ENCODE peak calls at places on chromosomes 7 and 10, in eight cellular contexts. One of them, this sample, is unnamed.

GRCh38 chr10:44157574-44157973 is 227.3 kb downstream of the CXCL12 start:
- DNase-seq in A549: no peak
- DNase-seq in fibroblast of pulmonary artery: no peak
- DNase-seq in fibroblast of lung: no peak
- DNase-seq in AG04450: no peak
- DNase-seq in Peyer's patch: no peak
- DNase-seq in tibial artery: no peak
- DNase-seq in PC-3: no peak
- DNase-seq in this sample: no peak

GRCh38 chr7:45446195-45446944 is 127.8 kb upstream of the ADCY1 start:
- DNase-seq in A549: no peak
- DNase-seq in fibroblast of pulmonary artery: peak; percentile 3
- DNase-seq in fibroblast of lung: peak; percentile 54
- DNase-seq in AG04450: no peak
- DNase-seq in Peyer's patch: no peak
- DNase-seq in tibial artery: no peak
- DNase-seq in PC-3: peak; percentile 67
- DNase-seq in this sample: no peak

GRCh38 chr10:97388152-97388551 is 13.0 kb downstream of the RRP12 start:
- DNase-seq in A549: no peak
- DNase-seq in fibroblast of pulmonary artery: no peak
- DNase-seq in fibroblast of lung: no peak
- DNase-seq in AG04450: no peak
- DNase-seq in Peyer's patch: no peak
- DNase-seq in tibial artery: no peak
- DNase-seq in PC-3: no peak
- DNase-seq in this sample: no peak

GRCh38 chr7:144407266-144407931 is 3.9 kb upstream of the NOBOX start:
- DNase-seq in A549: no peak
- DNase-seq in fibroblast of pulmonary artery: no peak
- DNase-seq in fibroblast of lung: no peak
- DNase-seq in AG04450: no peak
- DNase-seq in Peyer's patch: no peak
- DNase-seq in tibial artery: no peak
- DNase-seq in PC-3: peak; percentile 21
- DNase-seq in this sample: no peak

GRCh38 chr7:44068054-44068453 is 2.7 kb upstream of the PGAM2 start:
- DNase-seq in A549: no peak
- DNase-seq in fibroblast of pulmonary artery: no peak
- DNase-seq in fibroblast of lung: no peak
- DNase-seq in AG04450: no peak
- DNase-seq in Peyer's patch: no peak
- DNase-seq in tibial artery: peak; percentile 49
- DNase-seq in PC-3: peak; percentile 40
- DNase-seq in this sample: no peak

GRCh38 chr7:3195160-3195559 is 105.9 kb upstream of the SDK1 start:
- DNase-seq in A549: no peak
- DNase-seq in fibroblast of pulmonary artery: no peak
- DNase-seq in fibroblast of lung: no peak
- DNase-seq in AG04450: no peak
- DNase-seq in Peyer's patch: no peak
- DNase-seq in tibial artery: no peak
- DNase-seq in PC-3: no peak
- DNase-seq in this sample: no peak

GRCh38 chr7:29596593-29597178 is 33.1 kb downstream of the PRR15 start:
- DNase-seq in A549: no peak
- DNase-seq in fibroblast of pulmonary artery: peak; percentile 54
- DNase-seq in fibroblast of lung: peak; percentile 50
- DNase-seq in AG04450: no peak
- DNase-seq in Peyer's patch: no peak
- DNase-seq in tibial artery: no peak
- DNase-seq in PC-3: no peak
- DNase-seq in this sample: no peak

GRCh38 chr10:77428776-77429395 is 208.7 kb downstream of the KCNMA1 start:
- DNase-seq in A549: peak; percentile 48
- DNase-seq in fibroblast of pulmonary artery: peak; percentile 61
- DNase-seq in fibroblast of lung: peak; percentile 74
- DNase-seq in AG04450: peak; percentile 60
- DNase-seq in Peyer's patch: no peak
- DNase-seq in tibial artery: peak; percentile 80
- DNase-seq in PC-3: peak; percentile 92
- DNase-seq in this sample: no peak

GRCh38 chr10:6593140-6593740 is 13.2 kb upstream of the PRKCQ start:
- DNase-seq in A549: no peak
- DNase-seq in fibroblast of pulmonary artery: no peak
- DNase-seq in fibroblast of lung: no peak
- DNase-seq in AG04450: no peak
- DNase-seq in Peyer's patch: no peak
- DNase-seq in tibial artery: no peak
- DNase-seq in PC-3: no peak
- DNase-seq in this sample: no peak

GRCh38 chr10:72503694-72504438 is 122.0 kb downstream of the MICU1 start:
- DNase-seq in A549: no peak
- DNase-seq in fibroblast of pulmonary artery: no peak
- DNase-seq in fibroblast of lung: peak; percentile 15
- DNase-seq in AG04450: no peak
- DNase-seq in Peyer's patch: no peak
- DNase-seq in tibial artery: no peak
- DNase-seq in PC-3: no peak
- DNase-seq in this sample: no peak

GRCh38 chr7:80661729-80662128 is 23.3 kb downstream of the CD36 start:
- DNase-seq in A549: no peak
- DNase-seq in fibroblast of pulmonary artery: peak; percentile 10
- DNase-seq in fibroblast of lung: no peak
- DNase-seq in AG04450: no peak
- DNase-seq in Peyer's patch: no peak
- DNase-seq in tibial artery: no peak
- DNase-seq in PC-3: peak; percentile 16
- DNase-seq in this sample: no peak

GRCh38 chr7:86911703-86912102 is 147.8 kb downstream of the ELAPOR2 start:
- DNase-seq in A549: no peak
- DNase-seq in fibroblast of pulmonary artery: no peak
- DNase-seq in fibroblast of lung: no peak
- DNase-seq in AG04450: no peak
- DNase-seq in Peyer's patch: no peak
- DNase-seq in tibial artery: no peak
- DNase-seq in PC-3: peak; percentile 24
- DNase-seq in this sample: no peak

GRCh38 chr7:28853834-28854749 is 104.0 kb downstream of the TRIL start:
- DNase-seq in A549: peak; percentile 91
- DNase-seq in fibroblast of pulmonary artery: peak; percentile 57
- DNase-seq in fibroblast of lung: peak; percentile 52
- DNase-seq in AG04450: no peak
- DNase-seq in Peyer's patch: peak; percentile 89
- DNase-seq in tibial artery: peak; percentile 87
- DNase-seq in PC-3: peak; percentile 87
- DNase-seq in this sample: peak; percentile 87

GRCh38 chr10:74293686-74294365 is 142.8 kb downstream of the ADK start:
- DNase-seq in A549: no peak
- DNase-seq in fibroblast of pulmonary artery: peak; percentile 71
- DNase-seq in fibroblast of lung: peak; percentile 87
- DNase-seq in AG04450: peak; percentile 34
- DNase-seq in Peyer's patch: no peak
- DNase-seq in tibial artery: no peak
- DNase-seq in PC-3: peak; percentile 100
- DNase-seq in this sample: no peak

GRCh38 chr10:98307916-98308315 is 39.9 kb upstream of the LOXL4 start:
- DNase-seq in A549: no peak
- DNase-seq in fibroblast of pulmonary artery: no peak
- DNase-seq in fibroblast of lung: peak; percentile 63
- DNase-seq in AG04450: no peak
- DNase-seq in Peyer's patch: no peak
- DNase-seq in tibial artery: no peak
- DNase-seq in PC-3: no peak
- DNase-seq in this sample: no peak

GRCh38 chr7:119472398-119473038 is 800.5 kb upstream of the KCND2 start:
- DNase-seq in A549: no peak
- DNase-seq in fibroblast of pulmonary artery: no peak
- DNase-seq in fibroblast of lung: no peak
- DNase-seq in AG04450: no peak
- DNase-seq in Peyer's patch: no peak
- DNase-seq in tibial artery: no peak
- DNase-seq in PC-3: no peak
- DNase-seq in this sample: peak; percentile 56

GRCh38 chr10:69802424-69803161 is 887 bp downstream of the COL13A1 start:
- DNase-seq in A549: no peak
- DNase-seq in fibroblast of pulmonary artery: peak; percentile 56
- DNase-seq in fibroblast of lung: peak; percentile 69
- DNase-seq in AG04450: no peak
- DNase-seq in Peyer's patch: no peak
- DNase-seq in tibial artery: peak; percentile 74
- DNase-seq in PC-3: peak; percentile 61
- DNase-seq in this sample: peak; percentile 17

GRCh38 chr10:128274938-128275337 is 148.7 kb upstream of the MKI67 start:
- DNase-seq in A549: no peak
- DNase-seq in fibroblast of pulmonary artery: peak; percentile 12
- DNase-seq in fibroblast of lung: no peak
- DNase-seq in AG04450: no peak
- DNase-seq in Peyer's patch: no peak
- DNase-seq in tibial artery: no peak
- DNase-seq in PC-3: peak; percentile 8
- DNase-seq in this sample: peak; percentile 17

GRCh38 chr7:127803626-127804025 is 151.6 kb downstream of the SND1 start:
- DNase-seq in A549: no peak
- DNase-seq in fibroblast of pulmonary artery: peak; percentile 21
- DNase-seq in fibroblast of lung: peak; percentile 48
- DNase-seq in AG04450: no peak
- DNase-seq in Peyer's patch: no peak
- DNase-seq in tibial artery: no peak
- DNase-seq in PC-3: peak; percentile 12
- DNase-seq in this sample: no peak

GRCh38 chr10:127310932-127311331 is 114.5 kb upstream of the INSYN2A start:
- DNase-seq in A549: no peak
- DNase-seq in fibroblast of pulmonary artery: no peak
- DNase-seq in fibroblast of lung: no peak
- DNase-seq in AG04450: no peak
- DNase-seq in Peyer's patch: no peak
- DNase-seq in tibial artery: no peak
- DNase-seq in PC-3: no peak
- DNase-seq in this sample: no peak

GRCh38 chr7:136998495-136998894 is 130.0 kb downstream of the CHRM2 start:
- DNase-seq in A549: no peak
- DNase-seq in fibroblast of pulmonary artery: peak; percentile 15
- DNase-seq in fibroblast of lung: peak; percentile 45
- DNase-seq in AG04450: peak; percentile 30
- DNase-seq in Peyer's patch: no peak
- DNase-seq in tibial artery: no peak
- DNase-seq in PC-3: peak; percentile 72
- DNase-seq in this sample: no peak

GRCh38 chr7:50787825-50788224 is 5.1 kb upstream of the GRB10 start:
- DNase-seq in A549: no peak
- DNase-seq in fibroblast of pulmonary artery: no peak
- DNase-seq in fibroblast of lung: no peak
- DNase-seq in AG04450: no peak
- DNase-seq in Peyer's patch: no peak
- DNase-seq in tibial artery: no peak
- DNase-seq in PC-3: no peak
- DNase-seq in this sample: peak; percentile 12

GRCh38 chr7:158320328-158320727 is 267.3 kb downstream of the PTPRN2 start:
- DNase-seq in A549: no peak
- DNase-seq in fibroblast of pulmonary artery: no peak
- DNase-seq in fibroblast of lung: no peak
- DNase-seq in AG04450: no peak
- DNase-seq in Peyer's patch: no peak
- DNase-seq in tibial artery: no peak
- DNase-seq in PC-3: no peak
- DNase-seq in this sample: no peak

DNA sequence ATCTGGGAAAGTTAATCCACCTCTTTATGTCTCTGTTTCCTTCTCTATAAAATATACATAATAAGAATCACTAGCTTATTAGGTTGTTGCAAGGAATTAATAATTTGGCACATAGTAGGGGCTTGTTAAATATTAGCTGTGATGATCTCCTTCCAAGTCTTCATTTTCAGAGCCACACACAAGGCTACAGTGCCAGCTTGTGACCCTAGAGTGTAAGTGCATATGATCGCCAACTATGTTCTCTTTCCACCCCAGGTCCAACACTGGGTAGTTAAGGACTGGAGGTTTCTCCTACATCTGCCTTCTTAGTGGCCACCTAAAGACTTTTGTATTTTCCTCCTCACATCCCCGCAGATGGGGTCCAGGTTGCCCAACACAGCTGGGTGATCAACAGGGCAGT is 17.9 kb upstream of the ACSM6 start:
- DNase-seq in A549: no peak
- DNase-seq in fibroblast of pulmonary artery: no peak
- DNase-seq in fibroblast of lung: no peak
- DNase-seq in AG04450: no peak
- DNase-seq in Peyer's patch: no peak
- DNase-seq in tibial artery: no peak
- DNase-seq in PC-3: no peak
- DNase-seq in this sample: no peak
- TF ChIP-seq CTCF in A549: peak; percentile 28
- TF ChIP-seq CTCF in fibroblast of pulmonary artery: no peak
- TF ChIP-seq CTCF in fibroblast of lung: no peak
- TF ChIP-seq CTCF in AG04450: no peak
- TF ChIP-seq CTCF in Peyer's patch: no peak
- TF ChIP-seq CTCF in tibial artery: no peak
- TF ChIP-seq CTCF in PC-3: peak; percentile 29
- TF ChIP-seq CTCF in this sample: no peak

GRCh38 chr7:140625908-140626868 is 14.4 kb downstream of the DENND2A start:
- DNase-seq in A549: peak; percentile 68
- DNase-seq in fibroblast of pulmonary artery: peak; percentile 98
- DNase-seq in fibroblast of lung: peak; percentile 97
- DNase-seq in AG04450: peak; percentile 99
- DNase-seq in Peyer's patch: peak; percentile 83
- DNase-seq in tibial artery: peak; percentile 90
- DNase-seq in PC-3: peak; percentile 94
- DNase-seq in this sample: peak; percentile 71
- H3K4me3 ChIP-seq in A549: no peak overlapping the region
- H3K4me3 ChIP-seq in fibroblast of pulmonary artery: no peak overlapping the region
- H3K4me3 ChIP-seq in fibroblast of lung: no peak overlapping the region
- H3K4me3 ChIP-seq in AG04450: no peak overlapping the region
- H3K4me3 ChIP-seq in Peyer's patch: no peak overlapping the region
- H3K4me3 ChIP-seq in tibial artery: no peak overlapping the region
- H3K4me3 ChIP-seq in PC-3: no peak overlapping the region
- H3K4me3 ChIP-seq in this sample: no peak overlapping the region

GRCh38 chr10:63671317-63671937 is 150.2 kb downstream of the REEP3 start:
- DNase-seq in A549: no peak
- DNase-seq in fibroblast of pulmonary artery: peak; percentile 73
- DNase-seq in fibroblast of lung: peak; percentile 71
- DNase-seq in AG04450: peak; percentile 55
- DNase-seq in Peyer's patch: no peak
- DNase-seq in tibial artery: no peak
- DNase-seq in PC-3: no peak
- DNase-seq in this sample: no peak
- TF ChIP-seq CTCF in A549: no peak
- TF ChIP-seq CTCF in fibroblast of pulmonary artery: peak; percentile 2
- TF ChIP-seq CTCF in fibroblast of lung: no peak
- TF ChIP-seq CTCF in AG04450: no peak
- TF ChIP-seq CTCF in Peyer's patch: no peak
- TF ChIP-seq CTCF in tibial artery: no peak
- TF ChIP-seq CTCF in PC-3: peak; percentile 22
- TF ChIP-seq CTCF in this sample: no peak

GRCh38 chr7:150954201-150954985 is 23.7 kb downstream of the KCNH2 start:
- DNase-seq in A549: no peak
- DNase-seq in fibroblast of pulmonary artery: no peak
- DNase-seq in fibroblast of lung: no peak
- DNase-seq in AG04450: no peak
- DNase-seq in Peyer's patch: no peak
- DNase-seq in tibial artery: no peak
- DNase-seq in PC-3: no peak
- DNase-seq in this sample: no peak
- H3K4me3 ChIP-seq in A549: no peak overlapping the region
- H3K4me3 ChIP-seq in fibroblast of pulmonary artery: no peak overlapping the region
- H3K4me3 ChIP-seq in fibroblast of lung: no peak overlapping the region
- H3K4me3 ChIP-seq in AG04450: no peak overlapping the region
- H3K4me3 ChIP-seq in Peyer's patch: no peak overlapping the region
- H3K4me3 ChIP-seq in tibial artery: peak overlapping the region; percentile 13
- H3K4me3 ChIP-seq in PC-3: no peak overlapping the region
- H3K4me3 ChIP-seq in this sample: no peak overlapping the region

This sample was measured in pancreas.